ENCODE peak calls at places on chromosomes 13 and 19, in five cellular contexts. W, D, U, Q and C are unnamed samples.

GRCh38 chr13:85261757-85262346 is 537.4 kb downstream of the SLITRK6 start:
- DNase-seq in W (peak; percentile 20), U (no peak), Q (no peak), D (no peak), C (no peak)

GRCh38 chr19:33704271-33704670 is 82.5 kb downstream of the CHST8 start:
- DNase-seq in D (peak; percentile 29), W (no peak), U (no peak), Q (no peak), C (no peak)

GRCh38 chr13:45206340-45206739 is 5.5 kb upstream of the KCTD4 start:
- DNase-seq in D (no peak), W (peak; percentile 45), U (no peak), Q (no peak), C (no peak)

GRCh38 chr13:22454586-22454985 is 726.2 kb upstream of the SGCG start:
- DNase-seq in U (no peak), Q (no peak), D (no peak), W (no peak), C (no peak)

GRCh38 chr19:17497149-17497798 is 14.2 kb upstream of the PGLS start:
- DNase-seq in W (no peak), U (no peak), Q (no peak), D (peak; percentile 82), C (no peak)

GRCh38 chr13:45496942-45497341 is 32.2 kb downstream of the COG3 start:
- DNase-seq in D (no peak), U (no peak), Q (no peak), W (no peak), C (no peak)

GRCh38 chr19:55258476-55258827 is 365 bp downstream of the PPP6R1 start:
- DNase-seq in D (peak; percentile 91), Q (no peak), U (no peak), W (peak; percentile 65), C (no peak)

GRCh38 chr19:29843180-29844051 is 31.6 kb downstream of the CCNE1 start:
- DNase-seq in W (peak; percentile 76), D (peak; percentile 84), U (peak; percentile 48), Q (no peak), C (peak; percentile 46)

GRCh38 chr13:78609464-78610205 is 6.3 kb upstream of the POU4F1 start:
- DNase-seq in U (no peak), W (no peak), D (peak; percentile 64), Q (no peak), C (peak; percentile 35)

GRCh38 chr19:2627319-2627829 is 75.1 kb downstream of the GNG7 start:
- DNase-seq in D (peak; percentile 83), U (peak; percentile 23), Q (peak; percentile 93), W (peak; percentile 84), C (no peak)

GRCh38 chr13:87798536-87798935 is 127.4 kb downstream of the SLITRK5 start:
- DNase-seq in W (no peak), U (no peak), D (no peak), Q (no peak), C (no peak)

GRCh38 chr13:77033717-77034302 is 6.9 kb upstream of the FBXL3 start:
- DNase-seq in Q (no peak), U (no peak), W (no peak), D (no peak), C (no peak)

GRCh38 chr13:50078512-50079277 is 63.5 kb downstream of the KCNRG start:
- DNase-seq in Q (no peak), D (no peak), W (no peak), U (no peak), C (no peak)

GRCh38 chr13:29847501-29847983 is 2.9 kb downstream of the UBL3 start:
- DNase-seq in D (no peak), Q (no peak), W (peak; percentile 41), U (peak; percentile 44), C (peak; percentile 53)

GRCh38 chr13:44026194-44026593 is 146.5 kb downstream of the LACC1 start:
- DNase-seq in D (no peak), W (no peak), Q (no peak), U (no peak), C (no peak)

GRCh38 chr19:29325241-29325975 is 112.5 kb upstream of the UQCRFS1 start:
- DNase-seq in Q (no peak), W (no peak), U (no peak), D (no peak), C (no peak)

GRCh38 chr13:59364508-59365187 is 799.1 kb downstream of the DIAPH3 start:
- DNase-seq in W (no peak), Q (no peak), D (no peak), U (no peak), C (no peak)

GRCh38 chr19:49987159-49987698 is 26.3 kb upstream of the SIGLEC11 start:
- DNase-seq in W (peak; percentile 95), D (no peak), U (peak; percentile 81), Q (peak; percentile 24), C (peak; percentile 92)

GRCh38 chr13:44050450-44051063 is 170.9 kb downstream of the LACC1 start:
- DNase-seq in Q (no peak), W (peak; percentile 30), D (no peak), U (peak; percentile 12), C (no peak)

GRCh38 chr19:1239420-1239795 is 1.6 kb upstream of the CBARP start:
- DNase-seq in W (no peak), U (no peak), Q (no peak), D (no peak), C (no peak)

GRCh38 chr19:1237754-1238372 is at the start of gene CBARP:
- DNase-seq in Q (no peak), U (no peak), W (peak; percentile 84), D (peak; percentile 90), C (no peak)

GRCh38 chr19:1239796-1240737 is 1.5 kb upstream of the ATP5F1D start:
- DNase-seq in W (peak; percentile 98), U (peak; percentile 87), Q (no peak), D (peak; percentile 99), C (peak; percentile 94)

GRCh38 chr19:1237027-1237659 is 662 bp downstream of the CBARP start:
- DNase-seq in U (no peak), D (peak; percentile 87), W (peak; percentile 59), Q (no peak), C (no peak)

GRCh38 chr19:1238373-1239303 is 833 bp upstream of the CBARP start:
- DNase-seq in W (no peak), D (peak; percentile 82), Q (no peak), U (no peak), C (no peak)
- H3K4me1 ChIP-seq in W (peaks cover 22% of the 10 kb centered on the region), D (peaks cover 47% of the 10 kb centered on the region), Q (peaks cover 19% of the 10 kb centered on the region), U (peaks cover 43% of the 10 kb centered on the region), C (peaks cover 22% of the 10 kb centered on the region)

GRCh38 chr19:18650468-18651001 is 13.7 kb downstream of the KLHL26 start:
- DNase-seq in U (no peak), Q (peak; percentile 73), D (peak; percentile 85), W (no peak), C (no peak)
- H3K4me3 ChIP-seq in U (no peak overlapping the region), Q (peak overlapping the region; percentile 28), D (no peak overlapping the region), W (no peak overlapping the region), C (no peak overlapping the region)

DNA sequence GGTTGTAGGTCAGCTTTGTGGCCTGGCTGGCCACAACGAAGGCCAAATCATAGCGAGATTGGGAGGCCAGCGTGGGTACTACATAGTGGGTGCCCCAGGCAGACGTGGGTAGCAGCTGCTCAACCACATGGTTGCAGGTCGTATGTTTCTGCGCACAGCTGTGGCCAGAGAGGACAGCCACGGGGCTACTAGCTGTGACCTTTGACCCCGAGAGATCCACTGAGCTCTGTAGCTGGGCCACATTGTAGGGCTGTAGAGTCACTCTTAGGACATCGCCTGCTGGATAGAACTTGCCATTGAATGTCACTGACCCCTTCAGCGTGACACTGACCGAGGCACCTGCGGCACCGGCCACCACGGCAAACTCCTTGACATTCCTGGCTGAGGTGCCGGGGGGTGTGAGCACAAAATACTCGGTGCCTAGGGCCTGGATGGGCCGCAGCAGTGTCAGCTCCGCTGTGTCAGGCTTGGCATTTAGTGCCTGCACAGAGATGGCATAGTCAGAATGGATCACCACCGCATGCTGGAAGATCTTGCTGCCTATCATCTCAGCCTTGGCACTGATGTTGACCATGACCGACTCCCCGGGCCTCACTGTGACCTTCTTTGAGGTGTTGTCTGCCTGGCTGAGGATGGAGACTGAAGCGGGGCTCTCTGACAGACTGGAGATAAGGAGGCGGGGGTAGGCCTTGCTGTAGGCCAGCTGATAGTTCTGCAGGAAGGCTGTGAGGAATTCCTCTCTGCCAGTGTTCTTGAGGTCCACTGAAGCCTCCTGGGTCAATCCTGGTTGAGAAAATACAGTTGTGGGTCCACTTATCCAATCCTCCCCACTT is 6.7 kb downstream of the FCGBP start:
- DNase-seq in U (no peak), W (no peak), D (peak; percentile 56), Q (no peak), C (no peak)
- H3K36me3 ChIP-seq in U (no peaks in the 10 kb centered on the region), W (no peaks in the 10 kb centered on the region), D (no peaks in the 10 kb centered on the region), Q (no peaks in the 10 kb centered on the region), C (no peaks in the 10 kb centered on the region)

DNA sequence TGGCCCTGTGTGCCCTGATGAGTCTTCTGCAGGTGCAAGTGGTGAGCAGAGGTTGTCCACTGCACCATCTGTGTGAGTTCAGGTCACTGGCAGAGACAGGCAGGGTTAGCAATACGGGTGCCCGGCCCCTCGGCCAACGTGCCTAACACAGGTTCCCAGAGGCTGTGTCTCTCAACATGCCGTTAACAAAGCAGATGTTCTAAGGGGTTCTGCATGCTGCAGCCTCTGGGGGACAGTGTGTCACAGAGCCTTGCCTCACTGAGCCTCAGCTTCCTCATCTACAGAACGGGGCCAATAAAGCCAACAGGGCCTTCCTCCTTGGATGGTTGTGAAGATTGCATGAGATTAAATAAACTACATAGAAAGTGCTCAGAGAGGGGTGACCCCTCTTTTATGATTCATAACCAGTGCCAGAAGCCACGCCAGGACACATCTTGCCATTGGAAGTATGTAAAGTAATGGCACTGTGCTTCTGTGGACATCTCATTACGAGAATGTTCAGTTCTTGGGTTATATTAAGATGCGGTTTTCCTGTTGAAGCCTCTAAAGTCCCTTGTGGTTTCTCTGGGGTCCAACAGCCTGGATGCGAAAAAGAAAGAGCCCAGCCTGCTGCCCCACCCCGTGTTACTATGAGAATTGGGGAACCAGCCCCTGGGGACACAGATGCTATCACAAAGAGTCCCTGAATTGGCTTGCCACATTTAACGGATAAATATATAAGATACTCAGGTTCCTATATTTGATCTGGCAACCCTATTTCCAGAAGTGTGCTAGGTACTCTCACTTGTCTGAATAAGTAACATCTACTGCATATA is 11.2 kb upstream of the ARHGEF18 start:
- DNase-seq in W (no peak), D (no peak), U (peak; percentile 49), Q (no peak), C (no peak)
- H3K4me1 ChIP-seq in W (no peaks in the 10 kb centered on the region), D (peaks cover 8% of the 10 kb centered on the region), U (peaks cover 31% of the 10 kb centered on the region), Q (no peaks in the 10 kb centered on the region), C (no peaks in the 10 kb centered on the region)

GRCh38 chr13:71808708-71809107 is 58.3 kb downstream of the DACH1 start:
- DNase-seq in W (no peak), U (no peak), Q (no peak), D (no peak), C (no peak)
- H3K4me3 ChIP-seq in W (no peak overlapping the region), U (no peak overlapping the region), Q (no peak overlapping the region), D (no peak overlapping the region), C (no peak overlapping the region)

GRCh38 chr19:19126102-19126501 is 12.2 kb downstream of the TMEM161A start:
- DNase-seq in Q (no peak), U (no peak), D (no peak), W (no peak), C (no peak)
- H3K36me3 ChIP-seq in Q (peaks cover 23% of the 10 kb centered on the region), U (peaks cover 5% of the 10 kb centered on the region), D (no peaks in the 10 kb centered on the region), W (no peaks in the 10 kb centered on the region), C (no peaks in the 10 kb centered on the region)